ENCODE peak calls at places on chromosomes 2 and 18, in four cellular contexts. One of them, this sample, is unnamed.

GRCh38 chr2:43221660-43222471 is 4.5 kb downstream of the ZFP36L2 start:
- DNase-seq in A549: peak; percentile 91
- DNase-seq in K562: peak; percentile 68
- DNase-seq in HepG2: peak; percentile 94
- DNase-seq in this sample: peak; percentile 95

GRCh38 chr2:202541137-202541536 is 93.6 kb upstream of the FAM117B start:
- DNase-seq in A549: no peak
- DNase-seq in K562: no peak
- DNase-seq in HepG2: no peak
- DNase-seq in this sample: no peak

GRCh38 chr2:242036653-242036950 is 167.1 kb downstream of the RTP5 start:
- DNase-seq in A549: no peak
- DNase-seq in K562: no peak
- DNase-seq in HepG2: no peak
- DNase-seq in this sample: no peak

GRCh38 chr2:46299365-46300263 is 2.4 kb downstream of the EPAS1 start:
- DNase-seq in A549: peak; percentile 77
- DNase-seq in K562: peak; percentile 23
- DNase-seq in HepG2: peak; percentile 58
- DNase-seq in this sample: peak; percentile 80

GRCh38 chr2:237955640-237956401 is 11.0 kb upstream of the UBE2F start:
- DNase-seq in A549: no peak
- DNase-seq in K562: no peak
- DNase-seq in HepG2: no peak
- DNase-seq in this sample: no peak

GRCh38 chr2:39094717-39095363 is 26.0 kb downstream of the SOS1 start:
- DNase-seq in A549: no peak
- DNase-seq in K562: no peak
- DNase-seq in HepG2: no peak
- DNase-seq in this sample: peak; percentile 53

GRCh38 chr2:30702694-30703093 is 104.6 kb downstream of the CAPN13 start:
- DNase-seq in A549: no peak
- DNase-seq in K562: no peak
- DNase-seq in HepG2: no peak
- DNase-seq in this sample: peak; percentile 60

GRCh38 chr2:188285774-188286173 is 5.9 kb upstream of the GULP1 start:
- DNase-seq in A549: no peak
- DNase-seq in K562: no peak
- DNase-seq in HepG2: no peak
- DNase-seq in this sample: no peak

GRCh38 chr18:49993299-49993698 is 180.0 kb upstream of the ACAA2 start:
- DNase-seq in A549: no peak
- DNase-seq in K562: no peak
- DNase-seq in HepG2: no peak
- DNase-seq in this sample: no peak

GRCh38 chr2:72367530-72368225 is 220.0 kb upstream of the CYP26B1 start:
- DNase-seq in A549: peak; percentile 98
- DNase-seq in K562: no peak
- DNase-seq in HepG2: peak; percentile 76
- DNase-seq in this sample: no peak

GRCh38 chr2:18271370-18272147 is 288.9 kb downstream of the RDH14 start:
- DNase-seq in A549: no peak
- DNase-seq in K562: no peak
- DNase-seq in HepG2: no peak
- DNase-seq in this sample: no peak

GRCh38 chr2:205848601-205849000 is 166.3 kb downstream of the NRP2 start:
- DNase-seq in A549: no peak
- DNase-seq in K562: no peak
- DNase-seq in HepG2: no peak
- DNase-seq in this sample: no peak

GRCh38 chr2:158923180-158923594 is 45.3 kb upstream of the TANC1 start:
- DNase-seq in A549: no peak
- DNase-seq in K562: no peak
- DNase-seq in HepG2: no peak
- DNase-seq in this sample: no peak

GRCh38 chr18:30920356-30920755 is 122.2 kb downstream of the DSC3 start:
- DNase-seq in A549: no peak
- DNase-seq in K562: no peak
- DNase-seq in HepG2: no peak
- DNase-seq in this sample: no peak

GRCh38 chr2:150478206-150478974 is 9.1 kb downstream of the RND3 start:
- DNase-seq in A549: no peak
- DNase-seq in K562: no peak
- DNase-seq in HepG2: no peak
- DNase-seq in this sample: no peak

GRCh38 chr2:7083580-7084509 is 166.6 kb downstream of the RNF144A start:
- DNase-seq in A549: peak; percentile 64
- DNase-seq in K562: peak; percentile 11
- DNase-seq in HepG2: peak; percentile 45
- DNase-seq in this sample: peak; percentile 75

GRCh38 chr2:121074322-121074932 is 210.6 kb downstream of the TFCP2L1 start:
- DNase-seq in A549: peak; percentile 20
- DNase-seq in K562: no peak
- DNase-seq in HepG2: no peak
- DNase-seq in this sample: peak; percentile 27

GRCh38 chr2:121073320-121074210 is 211.4 kb downstream of the TFCP2L1 start:
- DNase-seq in A549: no peak
- DNase-seq in K562: no peak
- DNase-seq in HepG2: no peak
- DNase-seq in this sample: no peak

GRCh38 chr2:121076501-121076820 is 208.5 kb downstream of the TFCP2L1 start:
- DNase-seq in A549: no peak
- DNase-seq in K562: no peak
- DNase-seq in HepG2: no peak
- DNase-seq in this sample: no peak

GRCh38 chr2:121075641-121076500 is 209.1 kb downstream of the TFCP2L1 start:
- DNase-seq in A549: peak; percentile 37
- DNase-seq in K562: no peak
- DNase-seq in HepG2: no peak
- DNase-seq in this sample: no peak

GRCh38 chr2:121075006-121075545 is 209.9 kb downstream of the TFCP2L1 start:
- DNase-seq in A549: peak; percentile 92
- DNase-seq in K562: peak; percentile 85
- DNase-seq in HepG2: no peak
- DNase-seq in this sample: peak; percentile 88
- TF ChIP-seq MYC in A549: peak; percentile 68
- TF ChIP-seq MYC in K562: no peak
- TF ChIP-seq MYC in HepG2: no peak
- TF ChIP-seq MYC in this sample: peak; percentile 75

DNA sequence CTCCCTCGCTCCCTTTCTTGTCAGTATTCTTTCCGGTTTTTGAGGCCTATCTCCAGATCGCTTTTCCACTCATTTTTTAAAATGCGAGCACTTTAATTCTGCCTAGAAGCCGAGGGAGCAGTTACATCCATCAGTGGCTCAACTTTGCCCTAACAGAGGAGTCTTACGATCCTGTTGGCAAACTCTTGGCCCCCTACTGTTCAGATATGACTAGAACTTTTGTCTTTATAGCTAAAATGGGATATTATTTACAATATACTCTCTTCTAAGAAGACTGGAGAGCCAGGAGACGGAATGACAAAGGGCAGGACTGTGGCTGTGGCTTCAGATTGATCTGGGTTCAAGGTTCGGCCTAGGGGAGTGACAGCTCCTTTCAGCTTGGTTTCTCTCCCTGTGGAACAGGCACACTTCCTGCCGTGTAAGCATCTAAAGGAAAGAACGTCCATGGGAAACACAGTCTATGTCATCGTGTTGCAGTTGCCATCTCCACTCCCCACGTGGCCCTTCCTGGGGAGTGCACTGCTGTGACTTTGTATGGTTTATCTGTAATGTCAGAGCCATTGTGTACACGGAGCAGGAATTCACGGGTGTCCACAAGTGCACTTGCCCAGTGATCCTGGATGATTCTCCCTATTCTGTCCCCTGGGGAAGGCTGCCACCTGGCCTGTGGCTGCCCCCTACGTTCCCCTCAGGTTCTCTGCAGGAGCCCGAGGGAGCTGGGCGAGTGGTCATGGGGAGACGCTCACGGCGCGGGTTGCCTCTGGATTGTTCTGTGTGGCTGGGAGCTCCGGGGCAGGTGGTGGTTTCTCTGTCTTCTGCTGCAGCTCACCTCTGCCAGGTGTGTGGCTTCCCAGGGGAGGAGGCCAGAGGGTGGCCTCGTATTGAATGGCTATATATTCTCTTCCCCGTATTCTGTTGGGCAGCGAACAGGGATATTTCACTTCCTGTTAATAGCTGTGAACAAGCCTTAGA is 222.0 kb downstream of the LDLRAD4 start:
- DNase-seq in A549: no peak
- DNase-seq in K562: no peak
- DNase-seq in HepG2: no peak
- DNase-seq in this sample: no peak
- TF ChIP-seq MYC in A549: no peak
- TF ChIP-seq MYC in K562: no peak
- TF ChIP-seq MYC in HepG2: no peak
- TF ChIP-seq MYC in this sample: no peak

DNA sequence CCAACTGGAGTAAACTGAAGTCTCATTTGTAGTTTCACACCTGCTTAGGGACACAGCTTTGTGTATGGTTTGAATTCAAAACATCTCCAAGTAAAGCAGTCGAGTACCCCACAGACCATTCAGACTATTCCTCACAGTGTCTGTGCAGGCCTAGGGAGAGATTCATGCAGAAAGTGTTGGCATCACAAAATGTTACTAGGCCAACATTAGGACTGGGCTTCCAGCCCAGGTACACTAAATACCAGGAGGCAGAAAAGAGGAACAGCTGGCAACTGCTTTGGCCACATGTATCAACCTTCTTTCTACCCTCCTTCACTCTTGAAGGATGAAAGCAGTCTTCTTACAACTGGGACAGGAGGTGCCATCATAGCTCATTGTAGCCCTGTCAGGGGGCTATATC is 270.4 kb upstream of the TMEFF2 start:
- DNase-seq in A549: no peak
- DNase-seq in K562: no peak
- DNase-seq in HepG2: no peak
- DNase-seq in this sample: no peak
- TF ChIP-seq MYC in A549: no peak
- TF ChIP-seq MYC in K562: no peak
- TF ChIP-seq MYC in HepG2: no peak
- TF ChIP-seq MYC in this sample: no peak

GRCh38 chr2:101778102-101778501 is 80.6 kb downstream of the MAP4K4 start:
- DNase-seq in A549: no peak
- DNase-seq in K562: no peak
- DNase-seq in HepG2: no peak
- DNase-seq in this sample: no peak

GRCh38 chr2:101775092-101775491 is 77.6 kb downstream of the MAP4K4 start:
- DNase-seq in A549: no peak
- DNase-seq in K562: no peak
- DNase-seq in HepG2: no peak
- DNase-seq in this sample: no peak

GRCh38 chr2:101777337-101777736 is 79.8 kb downstream of the MAP4K4 start:
- DNase-seq in A549: no peak
- DNase-seq in K562: no peak
- DNase-seq in HepG2: no peak
- DNase-seq in this sample: no peak

GRCh38 chr2:101775636-101776035 is 78.1 kb downstream of the MAP4K4 start:
- DNase-seq in A549: no peak
- DNase-seq in K562: no peak
- DNase-seq in HepG2: no peak
- DNase-seq in this sample: no peak

GRCh38 chr2:101776172-101777043 is 78.9 kb downstream of the MAP4K4 start:
- DNase-seq in A549: peak; percentile 60
- DNase-seq in K562: peak; percentile 39
- DNase-seq in HepG2: peak; percentile 30
- DNase-seq in this sample: no peak
- TF ChIP-seq MYC in A549: no peak
- TF ChIP-seq MYC in K562: no peak
- TF ChIP-seq MYC in HepG2: no peak
- TF ChIP-seq MYC in this sample: no peak

GRCh38 chr2:96315400-96316071 is 9.6 kb upstream of the ITPRIPL1 start:
- DNase-seq in A549: peak; percentile 39
- DNase-seq in K562: no peak
- DNase-seq in HepG2: peak; percentile 39
- DNase-seq in this sample: peak; percentile 79
- TF ChIP-seq MYC in A549: no peak
- TF ChIP-seq MYC in K562: no peak
- TF ChIP-seq MYC in HepG2: no peak
- TF ChIP-seq MYC in this sample: no peak

GRCh38 chr2:214604861-214605260 is 194.0 kb downstream of the VWC2L start:
- DNase-seq in A549: peak; percentile 4
- DNase-seq in K562: no peak
- DNase-seq in HepG2: no peak
- DNase-seq in this sample: no peak
- TF ChIP-seq MYC in A549: no peak
- TF ChIP-seq MYC in K562: no peak
- TF ChIP-seq MYC in HepG2: no peak
- TF ChIP-seq MYC in this sample: no peak

GRCh38 chr18:55588876-55589595 is 1.0 kb upstream of the TCF4 start:
- DNase-seq in A549: peak; percentile 3
- DNase-seq in K562: no peak
- DNase-seq in HepG2: no peak
- DNase-seq in this sample: peak; percentile 7
- TF ChIP-seq MYC in A549: no peak
- TF ChIP-seq MYC in K562: no peak
- TF ChIP-seq MYC in HepG2: no peak
- TF ChIP-seq MYC in this sample: no peak

DNA sequence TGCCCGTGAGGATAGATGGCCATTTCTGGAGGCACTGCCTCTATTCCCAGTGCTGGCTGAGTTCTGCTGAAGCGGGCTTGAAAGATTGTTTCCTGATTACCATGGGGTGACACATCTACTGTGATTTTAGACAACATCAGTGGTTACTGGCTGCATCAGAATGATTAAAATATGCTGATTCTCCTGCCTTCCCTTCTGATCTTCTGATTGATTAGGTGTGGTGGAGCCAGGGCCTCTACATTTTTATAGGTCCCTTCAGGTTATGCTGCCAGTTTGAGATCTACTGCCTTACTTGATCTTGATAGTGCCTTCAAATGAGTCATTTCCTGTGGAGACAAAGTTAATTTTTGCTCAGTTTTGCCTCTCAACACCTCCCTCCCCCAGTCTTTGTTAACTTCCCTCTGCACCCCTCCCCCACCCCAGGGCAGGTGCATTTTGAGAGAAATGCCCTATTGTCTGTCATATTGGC is 31.6 kb upstream of the SNORC start:
- DNase-seq in A549: peak; percentile 13
- DNase-seq in K562: peak; percentile 19
- DNase-seq in HepG2: peak; percentile 33
- DNase-seq in this sample: peak; percentile 90
- TF ChIP-seq MYC in A549: no peak
- TF ChIP-seq MYC in K562: no peak
- TF ChIP-seq MYC in HepG2: no peak
- TF ChIP-seq MYC in this sample: no peak